ENCODE peak calls at places on chromosomes 6 and 20, in four cellular contexts. U, O, H and V are unnamed samples.

GRCh38 chr6:42156638-42157037 is 14.2 kb upstream of the C6orf132 start:
- DNase-seq in U (no peak), O (no peak), H (no peak), V (no peak)

GRCh38 chr20:47951521-47951951 is 166.3 kb upstream of the SULF2 start:
- DNase-seq in U (no peak), O (no peak), H (no peak), V (no peak)

GRCh38 chr20:33280000-33280680 is 2.9 kb upstream of the BPIFB1 start:
- DNase-seq in U (no peak), O (no peak), H (no peak), V (no peak)

GRCh38 chr20:6636209-6637159 is 131.0 kb upstream of the BMP2 start:
- DNase-seq in U (no peak), O (no peak), H (peak), V (peak)

GRCh38 chr6:109526905-109527628 is 44.0 kb upstream of the ZBTB24 start:
- DNase-seq in U (peak), O (no peak), H (peak), V (peak)

GRCh38 chr6:34546551-34547321 is 9.4 kb downstream of the SPDEF start:
- DNase-seq in U (no peak), O (peak), H (peak), V (peak)

GRCh38 chr6:1686117-1687098 is 76.7 kb downstream of the FOXC1 start:
- DNase-seq in U (no peak), O (no peak), H (peak), V (peak)

GRCh38 chr6:45461486-45461885 is 83.8 kb upstream of the SUPT3H start:
- DNase-seq in U (no peak), O (no peak), H (no peak), V (no peak)

GRCh38 chr6:158655569-158656450 is 6.0 kb downstream of the SYTL3 start:
- DNase-seq in U (no peak), O (no peak), H (peak), V (no peak)

GRCh38 chr6:34496103-34496685 is 30.3 kb downstream of the PACSIN1 start:
- DNase-seq in U (no peak), O (no peak), H (no peak), V (no peak)

GRCh38 chr6:150343434-150343833 is 25.4 kb upstream of the IYD start:
- DNase-seq in U (no peak), O (no peak), H (no peak), V (peak)

GRCh38 chr6:52416629-52417151 is 3.5 kb upstream of the EFHC1 start:
- DNase-seq in U (no peak), O (no peak), H (peak), V (peak)

GRCh38 chr6:157022022-157022740 is 245.0 kb downstream of the ARID1B start:
- DNase-seq in U (peak), O (peak), H (peak), V (peak)